ENCODE peak calls at places on chromosomes 13 and 19, in eight cellular contexts. One of them, this sample, is unnamed.

GRCh38 chr13:99740261-99740979 is 231.1 kb downstream of the ZIC5 start:
- DNase-seq in tibial nerve: no peak
- DNase-seq in IMR-90: no peak
- DNase-seq in transverse colon: no peak
- DNase-seq in left lung: no peak
- DNase-seq in psoas muscle: no peak
- DNase-seq in PC-3: no peak
- DNase-seq in lower lobe of right lung: no peak
- DNase-seq in this sample: no peak

GRCh38 chr19:5691930-5692784 is 2.1 kb downstream of the RPL36 start:
- DNase-seq in transverse colon: no peak
- DNase-seq in left lung: peak; percentile 80
- DNase-seq in PC-3: no peak
- DNase-seq in lower lobe of right lung: peak; percentile 46
- DNase-seq in tibial nerve: no peak
- DNase-seq in psoas muscle: no peak
- DNase-seq in IMR-90: peak; percentile 11
- DNase-seq in this sample: no peak

GRCh38 chr13:52879950-52880650 is 31.7 kb upstream of the PCDH8 start:
- DNase-seq in tibial nerve: no peak
- DNase-seq in IMR-90: no peak
- DNase-seq in lower lobe of right lung: no peak
- DNase-seq in left lung: no peak
- DNase-seq in psoas muscle: no peak
- DNase-seq in PC-3: no peak
- DNase-seq in transverse colon: no peak
- DNase-seq in this sample: no peak

GRCh38 chr13:29908411-29908810 is 58.0 kb upstream of the UBL3 start:
- DNase-seq in lower lobe of right lung: no peak
- DNase-seq in PC-3: peak; percentile 42
- DNase-seq in left lung: no peak
- DNase-seq in transverse colon: no peak
- DNase-seq in psoas muscle: peak; percentile 49
- DNase-seq in IMR-90: peak; percentile 80
- DNase-seq in tibial nerve: peak; percentile 50
- DNase-seq in this sample: no peak

GRCh38 chr19:33447336-33448158 is 74.0 kb downstream of the CEBPG start:
- DNase-seq in tibial nerve: no peak
- DNase-seq in transverse colon: no peak
- DNase-seq in psoas muscle: no peak
- DNase-seq in PC-3: no peak
- DNase-seq in IMR-90: no peak
- DNase-seq in left lung: peak; percentile 59
- DNase-seq in lower lobe of right lung: peak; percentile 32
- DNase-seq in this sample: no peak

GRCh38 chr19:27772059-27772458 is 1440.9 kb downstream of the UQCRFS1 start:
- DNase-seq in transverse colon: no peak
- DNase-seq in PC-3: no peak
- DNase-seq in psoas muscle: no peak
- DNase-seq in lower lobe of right lung: no peak
- DNase-seq in tibial nerve: no peak
- DNase-seq in IMR-90: no peak
- DNase-seq in left lung: no peak
- DNase-seq in this sample: no peak

GRCh38 chr13:47213057-47213456 is 316.2 kb upstream of the HTR2A start:
- DNase-seq in PC-3: peak; percentile 40
- DNase-seq in tibial nerve: no peak
- DNase-seq in left lung: no peak
- DNase-seq in psoas muscle: no peak
- DNase-seq in IMR-90: peak; percentile 16
- DNase-seq in lower lobe of right lung: no peak
- DNase-seq in transverse colon: no peak
- DNase-seq in this sample: no peak

GRCh38 chr13:28494537-28494860 is 429 bp downstream of the FLT1 start:
- DNase-seq in psoas muscle: no peak
- DNase-seq in transverse colon: no peak
- DNase-seq in PC-3: no peak
- DNase-seq in lower lobe of right lung: peak; percentile 49
- DNase-seq in IMR-90: no peak
- DNase-seq in left lung: peak; percentile 81
- DNase-seq in tibial nerve: no peak
- DNase-seq in this sample: no peak

DNA sequence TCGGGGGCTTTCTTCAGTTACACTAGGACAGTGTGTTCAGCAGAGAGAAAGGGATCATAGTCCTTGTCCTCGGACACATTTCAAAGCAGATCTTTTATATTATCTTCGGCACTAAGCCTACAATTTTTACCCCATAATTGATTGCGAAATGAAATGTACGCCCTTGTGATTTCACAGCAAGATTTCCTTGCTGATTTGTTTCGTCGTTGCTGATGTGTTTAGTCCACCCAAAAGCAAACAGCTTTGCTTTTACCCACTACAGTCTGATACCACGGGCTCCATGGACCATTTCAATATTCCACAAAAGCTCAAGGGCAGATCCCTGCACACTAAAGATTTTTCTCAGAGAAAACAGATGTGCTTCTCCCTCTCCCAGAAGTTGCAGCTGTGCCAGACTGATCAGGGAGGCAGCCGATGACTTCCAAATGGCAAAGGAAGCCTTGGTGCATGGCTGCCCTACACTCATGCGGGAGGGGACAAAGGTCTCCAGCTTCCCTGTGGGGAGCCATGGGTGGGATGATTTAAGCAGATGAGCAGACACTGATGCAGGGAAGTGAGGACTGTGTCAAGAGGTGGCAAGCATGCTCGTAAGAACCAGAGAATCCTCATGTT is 81.2 kb downstream of the STK24 start:
- DNase-seq in lower lobe of right lung: no peak
- DNase-seq in psoas muscle: no peak
- DNase-seq in IMR-90: no peak
- DNase-seq in tibial nerve: no peak
- DNase-seq in PC-3: no peak
- DNase-seq in transverse colon: no peak
- DNase-seq in left lung: no peak
- DNase-seq in this sample: no peak
- H3K4me3 ChIP-seq in lower lobe of right lung: peak overlapping the region; percentile 4
- H3K4me3 ChIP-seq in psoas muscle: no peak overlapping the region
- H3K4me3 ChIP-seq in IMR-90: no peak overlapping the region
- H3K4me3 ChIP-seq in tibial nerve: peak overlapping the region; percentile 22
- H3K4me3 ChIP-seq in PC-3: no peak overlapping the region
- H3K4me3 ChIP-seq in transverse colon: no peak overlapping the region
- H3K4me3 ChIP-seq in left lung: no peak overlapping the region
- H3K4me3 ChIP-seq in this sample: no peak overlapping the region

DNA sequence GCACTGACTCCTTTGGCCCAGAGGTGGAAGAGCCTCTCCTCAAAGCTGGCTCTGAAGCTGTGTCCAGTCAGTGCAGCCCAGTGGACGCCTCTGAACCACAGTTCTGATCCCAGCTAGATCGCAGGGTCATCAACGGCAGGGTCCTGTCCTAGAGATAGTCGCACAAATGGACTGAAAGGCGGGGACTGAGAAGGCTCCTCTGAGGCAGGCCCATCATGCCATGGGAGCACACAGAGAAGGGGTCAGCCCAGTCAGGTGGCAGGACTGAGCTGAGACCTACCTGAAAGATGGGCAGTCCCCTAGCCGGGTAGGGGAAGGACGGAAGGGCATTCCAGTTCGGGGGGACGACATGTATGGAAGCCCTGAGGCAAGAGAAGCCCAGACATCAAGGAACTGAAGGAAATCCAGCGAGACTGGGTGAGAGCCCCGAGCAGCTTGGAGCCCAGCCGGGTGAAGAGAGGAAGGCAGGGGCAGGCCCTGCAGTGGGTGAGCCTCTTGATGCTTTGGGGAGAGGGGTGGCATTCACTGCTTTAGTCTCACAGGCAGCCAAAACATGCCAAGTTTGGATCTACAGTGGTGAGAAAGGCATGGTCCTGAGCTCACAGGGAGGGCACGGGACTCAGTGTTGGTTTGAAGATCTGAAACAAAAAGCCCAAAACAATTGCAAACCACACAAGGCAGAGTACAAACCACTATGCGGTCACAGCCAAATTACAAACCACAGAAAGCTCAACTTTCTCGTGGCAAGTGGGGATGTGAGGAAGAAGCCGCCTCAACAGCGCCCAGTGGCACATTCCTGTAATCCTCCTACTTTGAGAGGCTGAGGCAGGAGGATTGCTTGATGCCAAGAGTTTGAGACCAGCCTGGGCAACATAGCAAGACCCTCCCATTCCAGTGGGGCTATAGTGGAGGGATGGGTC is 10.0 kb downstream of the CALM3 start:
- DNase-seq in transverse colon: peak; percentile 15
- DNase-seq in lower lobe of right lung: no peak
- DNase-seq in psoas muscle: no peak
- DNase-seq in tibial nerve: no peak
- DNase-seq in left lung: no peak
- DNase-seq in IMR-90: peak; percentile 36
- DNase-seq in PC-3: no peak
- DNase-seq in this sample: no peak
- H3K27ac ChIP-seq in transverse colon: no peak overlapping the region
- H3K27ac ChIP-seq in lower lobe of right lung: no peak overlapping the region
- H3K27ac ChIP-seq in psoas muscle: no peak overlapping the region
- H3K27ac ChIP-seq in tibial nerve: no peak overlapping the region
- H3K27ac ChIP-seq in left lung: no peak overlapping the region
- H3K27ac ChIP-seq in IMR-90: no peak overlapping the region
- H3K27ac ChIP-seq in PC-3: no peak overlapping the region
- H3K27ac ChIP-seq in this sample: no peak overlapping the region

GRCh38 chr13:114146629-114147028 is 14.2 kb upstream of the RASA3 start:
- DNase-seq in PC-3: no peak
- DNase-seq in left lung: peak; percentile 58
- DNase-seq in psoas muscle: no peak
- DNase-seq in tibial nerve: no peak
- DNase-seq in transverse colon: no peak
- DNase-seq in lower lobe of right lung: no peak
- DNase-seq in IMR-90: no peak
- DNase-seq in this sample: no peak
- TF ChIP-seq CTCF in PC-3: no peak
- TF ChIP-seq CTCF in left lung: no peak
- TF ChIP-seq CTCF in psoas muscle: no peak
- TF ChIP-seq CTCF in tibial nerve: no peak
- TF ChIP-seq CTCF in transverse colon: no peak
- TF ChIP-seq CTCF in lower lobe of right lung: no peak
- TF ChIP-seq CTCF in IMR-90: peak; percentile 7
- TF ChIP-seq CTCF in this sample: peak; percentile 57

GRCh38 chr19:3336680-3337523 is 29.5 kb upstream of the NFIC start:
- DNase-seq in IMR-90: peak; percentile 48
- DNase-seq in transverse colon: peak; percentile 94
- DNase-seq in PC-3: no peak
- DNase-seq in left lung: peak; percentile 93
- DNase-seq in tibial nerve: peak; percentile 72
- DNase-seq in lower lobe of right lung: peak; percentile 95
- DNase-seq in psoas muscle: peak; percentile 85
- DNase-seq in this sample: no peak

GRCh38 chr19:3343619-3344502 is 22.5 kb upstream of the NFIC start:
- DNase-seq in tibial nerve: peak; percentile 90
- DNase-seq in IMR-90: peak; percentile 78
- DNase-seq in lower lobe of right lung: peak; percentile 91
- DNase-seq in psoas muscle: peak; percentile 87
- DNase-seq in PC-3: peak; percentile 89
- DNase-seq in left lung: peak; percentile 85
- DNase-seq in transverse colon: peak; percentile 74
- DNase-seq in this sample: peak; percentile 65

GRCh38 chr19:3342246-3342645 is 24.1 kb upstream of the NFIC start:
- DNase-seq in PC-3: no peak
- DNase-seq in tibial nerve: no peak
- DNase-seq in IMR-90: no peak
- DNase-seq in psoas muscle: no peak
- DNase-seq in left lung: no peak
- DNase-seq in transverse colon: no peak
- DNase-seq in lower lobe of right lung: no peak
- DNase-seq in this sample: no peak

GRCh38 chr19:3338541-3339181 is 27.7 kb upstream of the NFIC start:
- DNase-seq in tibial nerve: no peak
- DNase-seq in left lung: peak; percentile 87
- DNase-seq in transverse colon: peak; percentile 89
- DNase-seq in psoas muscle: no peak
- DNase-seq in IMR-90: no peak
- DNase-seq in PC-3: no peak
- DNase-seq in lower lobe of right lung: peak; percentile 87
- DNase-seq in this sample: no peak

DNA sequence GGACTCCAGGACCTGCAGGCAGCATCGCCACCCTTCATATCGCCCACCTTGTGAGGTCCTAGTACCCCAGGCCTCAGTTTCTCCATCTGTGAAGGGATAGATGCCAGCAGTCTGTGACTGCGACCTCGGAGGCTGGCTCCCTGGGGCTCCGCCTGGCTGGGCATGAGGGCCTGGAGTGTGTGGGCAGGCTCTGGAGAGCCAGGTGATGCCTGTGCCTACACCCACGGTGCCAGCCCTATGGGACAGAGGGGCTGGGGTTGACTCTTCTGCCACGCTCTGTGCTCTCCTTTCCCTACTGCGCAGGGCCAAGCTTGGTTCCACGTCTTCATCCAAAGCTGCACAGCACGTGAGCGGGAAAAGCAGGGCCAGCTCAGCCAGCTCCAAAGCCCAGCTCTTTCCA is 26.0 kb upstream of the NFIC start:
- DNase-seq in PC-3: no peak
- DNase-seq in tibial nerve: no peak
- DNase-seq in left lung: no peak
- DNase-seq in IMR-90: no peak
- DNase-seq in lower lobe of right lung: no peak
- DNase-seq in psoas muscle: no peak
- DNase-seq in transverse colon: no peak
- DNase-seq in this sample: no peak
- H3K4me3 ChIP-seq in PC-3: no peak overlapping the region
- H3K4me3 ChIP-seq in tibial nerve: no peak overlapping the region
- H3K4me3 ChIP-seq in left lung: no peak overlapping the region
- H3K4me3 ChIP-seq in IMR-90: no peak overlapping the region
- H3K4me3 ChIP-seq in lower lobe of right lung: no peak overlapping the region
- H3K4me3 ChIP-seq in psoas muscle: no peak overlapping the region
- H3K4me3 ChIP-seq in transverse colon: no peak overlapping the region
- H3K4me3 ChIP-seq in this sample: no peak overlapping the region

This sample was measured in brain microvascular endothelial cell.